ENCODE peak calls at places on chromosomes 3 and 15, in five cellular contexts. D is Peyer's patch, Z is lower lobe of right lung, T is breast epithelium, G is cardiac muscle cell. W is an unnamed sample.

GRCh38 chr3:146577662-146578061 is 27.5 kb downstream of the PLSCR5 start:
- DNase-seq in D (no peak), Z (no peak), T (no peak), G (peak; percentile 84), W (no peak)

GRCh38 chr15:65936317-65936716 is 67.0 kb downstream of the RAB11A start:
- DNase-seq in D (no peak), Z (no peak), T (no peak), G (no peak), W (no peak)

GRCh38 chr3:73029321-73029796 is 32.1 kb upstream of the EBLN2 start:
- DNase-seq in D (no peak), Z (no peak), T (no peak), G (peak; percentile 85), W (no peak)

GRCh38 chr15:52289629-52290081 is 5.9 kb downstream of the MYO5C start:
- DNase-seq in D (no peak), Z (peak; percentile 63), T (no peak), G (no peak), W (no peak)

GRCh38 chr3:22392859-22393258 is 641.8 kb upstream of the ZNF385D start:
- DNase-seq in D (no peak), Z (no peak), T (no peak), G (no peak), W (no peak)

GRCh38 chr3:67419779-67420178 is 234.6 kb downstream of the SUCLG2 start:
- DNase-seq in D (no peak), Z (no peak), T (no peak), G (no peak), W (no peak)

GRCh38 chr3:132399054-132399929 is 18.0 kb upstream of the DNAJC13 start:
- DNase-seq in D (no peak), Z (no peak), T (no peak), G (peak; percentile 81), W (no peak)

GRCh38 chr15:79844221-79844620 is 52.6 kb downstream of the MTHFS start:
- DNase-seq in D (no peak), Z (no peak), T (no peak), G (no peak), W (no peak)

GRCh38 chr15:44084728-44085127 is 110.3 kb downstream of the FRMD5 start:
- DNase-seq in D (no peak), Z (no peak), T (no peak), G (no peak), W (no peak)

GRCh38 chr15:101179341-101180153 is 72.3 kb downstream of the CHSY1 start:
- DNase-seq in D (no peak), Z (no peak), T (no peak), G (no peak), W (no peak)

GRCh38 chr3:135125171-135125801 is 330.2 kb downstream of the EPHB1 start:
- DNase-seq in D (no peak), Z (no peak), T (no peak), G (peak; percentile 8), W (no peak)

GRCh38 chr3:170493712-170494182 is 75.1 kb downstream of the CLDN11 start:
- DNase-seq in D (no peak), Z (no peak), T (no peak), G (peak; percentile 58), W (no peak)

GRCh38 chr3:155886915-155887314 is 16.5 kb downstream of the GMPS start:
- DNase-seq in D (no peak), Z (no peak), T (no peak), G (no peak), W (no peak)

GRCh38 chr3:4043867-4044575 is 244.8 kb downstream of the LRRN1 start:
- DNase-seq in D (no peak), Z (no peak), T (no peak), G (no peak), W (no peak)

GRCh38 chr3:140942221-140943104 is 827 bp downstream of the SLC25A36 start:
- DNase-seq in D (peak; percentile 77), Z (peak; percentile 76), T (peak; percentile 65), G (peak; percentile 68), W (peak; percentile 90)

GRCh38 chr15:53559364-53560253 is 199.9 kb downstream of the WDR72 start:
- DNase-seq in D (no peak), Z (no peak), T (no peak), G (no peak), W (no peak)

GRCh38 chr3:170734043-170734736 is 135.8 kb downstream of the RPL22L1 start:
- DNase-seq in D (no peak), Z (no peak), T (no peak), G (no peak), W (no peak)

GRCh38 chr3:55333041-55333440 is 154.1 kb downstream of the WNT5A start:
- DNase-seq in D (no peak), Z (no peak), T (no peak), G (peak; percentile 20), W (no peak)
- H3K4me1 ChIP-seq in D (no peaks in the 10 kb centered on the region), Z (no peaks in the 10 kb centered on the region), T (no peaks in the 10 kb centered on the region), G (no peaks in the 10 kb centered on the region), W (no peaks in the 10 kb centered on the region)

GRCh38 chr15:75801859-75802593 is 41.2 kb upstream of the UBE2Q2 start:
- DNase-seq in D (peak; percentile 82), Z (peak; percentile 90), T (peak; percentile 72), G (peak; percentile 77), W (peak; percentile 88)
- H3K4me3 ChIP-seq in D (no peak overlapping the region), Z (peak overlapping the region; percentile 28), T (peak overlapping the region; percentile 18), G (peak overlapping the region; percentile 5), W (no peak overlapping the region)

GRCh38 chr3:183434503-183434902 is 6.1 kb upstream of the MCF2L2 start:
- DNase-seq in D (no peak), Z (no peak), T (no peak), G (no peak), W (no peak)
- H3K4me1 ChIP-seq in D (no peaks in the 10 kb centered on the region), Z (no peaks in the 10 kb centered on the region), T (no peaks in the 10 kb centered on the region), G (peaks cover 23% of the 10 kb centered on the region), W (no peaks in the 10 kb centered on the region)

GRCh38 chr3:116443096-116443793 is 2.0 kb downstream of the LSAMP start:
- DNase-seq in D (no peak), Z (no peak), T (no peak), G (peak; percentile 8), W (no peak)

GRCh38 chr3:116445291-116445841 is at the start of gene LSAMP:
- DNase-seq in D (no peak), Z (no peak), T (no peak), G (peak; percentile 46), W (peak; percentile 19)

GRCh38 chr3:116444099-116444700 is 1.1 kb downstream of the LSAMP start:
- DNase-seq in D (no peak), Z (no peak), T (no peak), G (peak; percentile 3), W (no peak)

GRCh38 chr3:116446037-116446436 is 750 bp upstream of the LSAMP start:
- DNase-seq in D (no peak), Z (no peak), T (no peak), G (no peak), W (no peak)

GRCh38 chr3:116444819-116445290 is 432 bp downstream of the LSAMP start:
- DNase-seq in D (no peak), Z (no peak), T (no peak), G (peak; percentile 20), W (peak; percentile 68)
- H3K4me3 ChIP-seq in D (peak overlapping the region; percentile 13), Z (peak overlapping the region; percentile 45), T (peak overlapping the region; percentile 35), G (peak overlapping the region; percentile 36), W (peak overlapping the region; percentile 35)

DNA sequence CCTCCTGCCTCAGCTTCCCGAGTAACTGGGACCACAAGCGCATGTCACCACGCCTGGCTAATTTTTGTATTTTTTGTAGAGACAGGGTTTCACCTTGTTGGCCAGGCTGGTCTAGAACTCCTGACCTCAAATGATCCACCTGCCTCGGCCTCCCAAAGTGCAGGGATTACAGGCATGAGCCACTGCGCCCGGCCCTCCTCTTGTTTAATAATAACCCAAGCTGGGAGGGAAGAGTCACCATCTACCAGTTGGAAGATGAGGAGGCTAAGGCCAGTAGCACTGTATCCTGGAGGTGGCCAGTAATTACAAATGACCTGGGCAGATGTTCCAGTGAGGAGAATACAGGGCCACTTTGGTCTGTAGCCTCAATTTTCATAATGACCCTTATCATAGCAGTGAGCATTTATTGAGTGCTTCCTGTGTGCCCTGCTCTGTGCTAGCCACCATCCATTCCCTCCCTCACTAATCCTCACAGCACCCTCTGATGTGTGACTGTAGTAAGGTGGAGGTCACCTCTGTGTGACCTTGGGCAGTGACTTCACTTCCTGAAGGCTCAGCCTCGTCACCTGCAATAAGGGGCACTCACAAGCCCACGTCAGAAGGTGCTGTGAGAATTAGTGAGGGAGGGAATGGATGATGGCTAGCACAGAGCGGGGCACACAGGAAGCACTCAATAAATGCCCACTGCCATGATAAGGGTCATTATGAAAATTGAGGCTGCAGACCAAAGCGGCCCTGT is 64.2 kb downstream of the ABTB1 start:
- DNase-seq in D (peak; percentile 9), Z (no peak), T (peak; percentile 28), G (no peak), W (no peak)
- H3K4me1 ChIP-seq in D (peaks cover 8% of the 10 kb centered on the region), Z (peaks cover 55% of the 10 kb centered on the region), T (peaks cover 4% of the 10 kb centered on the region), G (no peaks in the 10 kb centered on the region), W (peaks cover 44% of the 10 kb centered on the region)